ENCODE peak calls at places on chromosome X, in five cellular contexts. One of them, this sample, is unnamed.

GRCh38 chrX:113384628-113385027 is 544.0 kb upstream of the AMOT start:
- DNase-seq in stomach: no peak
- DNase-seq in H9: no peak
- DNase-seq in adrenal gland: peak; percentile 43
- DNase-seq in uterus: no peak
- DNase-seq in this sample: no peak

GRCh38 chrX:19003756-19004155 is 19.8 kb upstream of the PHKA2 start:
- DNase-seq in stomach: no peak
- DNase-seq in H9: no peak
- DNase-seq in adrenal gland: no peak
- DNase-seq in uterus: no peak
- DNase-seq in this sample: no peak

GRCh38 chrX:8820910-8821527 is 19.8 kb upstream of the FAM9A start:
- DNase-seq in stomach: no peak
- DNase-seq in H9: peak; percentile 64
- DNase-seq in adrenal gland: no peak
- DNase-seq in uterus: no peak
- DNase-seq in this sample: no peak

GRCh38 chrX:119325456-119325855 is 73.7 kb upstream of the SLC25A43 start:
- DNase-seq in stomach: no peak
- DNase-seq in H9: no peak
- DNase-seq in adrenal gland: no peak
- DNase-seq in uterus: no peak
- DNase-seq in this sample: no peak

GRCh38 chrX:78517124-78517523 is 142.0 kb downstream of the RTL3 start:
- DNase-seq in stomach: no peak
- DNase-seq in H9: no peak
- DNase-seq in adrenal gland: no peak
- DNase-seq in uterus: no peak
- DNase-seq in this sample: no peak

GRCh38 chrX:78139160-78140123 is at the start of gene TAF9B:
- DNase-seq in stomach: peak; percentile 83
- DNase-seq in H9: peak; percentile 88
- DNase-seq in adrenal gland: peak; percentile 88
- DNase-seq in uterus: peak; percentile 82
- DNase-seq in this sample: peak; percentile 81

GRCh38 chrX:15616531-15616930 is 15.8 kb upstream of the ACE2 start:
- DNase-seq in stomach: no peak
- DNase-seq in H9: no peak
- DNase-seq in adrenal gland: peak; percentile 16
- DNase-seq in uterus: no peak
- DNase-seq in this sample: no peak

GRCh38 chrX:107205770-107206696 is at the start of the genes DNAAF6 and NUP62CL:
- DNase-seq in stomach: peak; percentile 61
- DNase-seq in H9: peak; percentile 91
- DNase-seq in adrenal gland: peak; percentile 83
- DNase-seq in uterus: peak; percentile 56
- DNase-seq in this sample: peak; percentile 86

GRCh38 chrX:51641421-51642021 is 22.8 kb upstream of the CENPVL3 start:
- DNase-seq in stomach: no peak
- DNase-seq in H9: peak; percentile 38
- DNase-seq in adrenal gland: peak; percentile 11
- DNase-seq in uterus: no peak
- DNase-seq in this sample: no peak

GRCh38 chrX:81779701-81780100 is 577.8 kb downstream of the SH3BGRL start:
- DNase-seq in stomach: no peak
- DNase-seq in H9: no peak
- DNase-seq in adrenal gland: no peak
- DNase-seq in uterus: no peak
- DNase-seq in this sample: no peak

GRCh38 chrX:32562261-32562660 is 649.1 kb downstream of the DMD start:
- DNase-seq in stomach: no peak
- DNase-seq in H9: no peak
- DNase-seq in adrenal gland: no peak
- DNase-seq in uterus: no peak
- DNase-seq in this sample: no peak

GRCh38 chrX:77628294-77629025 is 157.6 kb downstream of the ATRX start:
- DNase-seq in stomach: no peak
- DNase-seq in H9: no peak
- DNase-seq in adrenal gland: no peak
- DNase-seq in uterus: no peak
- DNase-seq in this sample: no peak

GRCh38 chrX:107541244-107541643 is 87.1 kb upstream of the PRPS1 start:
- DNase-seq in stomach: no peak
- DNase-seq in H9: no peak
- DNase-seq in adrenal gland: no peak
- DNase-seq in uterus: no peak
- DNase-seq in this sample: no peak

GRCh38 chrX:149145845-149146285 is 359.2 kb downstream of the IDS start:
- DNase-seq in stomach: no peak
- DNase-seq in H9: no peak
- DNase-seq in adrenal gland: no peak
- DNase-seq in uterus: no peak
- DNase-seq in this sample: no peak

GRCh38 chrX:30570505-30570904 is 7.1 kb downstream of the TASL start:
- DNase-seq in stomach: no peak
- DNase-seq in H9: no peak
- DNase-seq in adrenal gland: no peak
- DNase-seq in uterus: no peak
- DNase-seq in this sample: no peak

GRCh38 chrX:65821721-65822496 is 154.5 kb downstream of the MSN start:
- DNase-seq in stomach: no peak
- DNase-seq in H9: no peak
- DNase-seq in adrenal gland: no peak
- DNase-seq in uterus: no peak
- DNase-seq in this sample: peak; percentile 37

GRCh38 chrX:45083314-45083713 is 117.4 kb downstream of the DIPK2B start:
- DNase-seq in stomach: no peak
- DNase-seq in H9: no peak
- DNase-seq in adrenal gland: no peak
- DNase-seq in uterus: no peak
- DNase-seq in this sample: no peak

GRCh38 chrX:53445977-53446376 is 11.8 kb upstream of the HSD17B10 start:
- DNase-seq in stomach: peak; percentile 44
- DNase-seq in H9: peak; percentile 49
- DNase-seq in adrenal gland: peak; percentile 31
- DNase-seq in uterus: no peak
- DNase-seq in this sample: peak; percentile 6

GRCh38 chrX:153379971-153380581 is 21.1 kb downstream of the PNMA6E start:
- DNase-seq in stomach: no peak
- DNase-seq in H9: no peak
- DNase-seq in adrenal gland: peak; percentile 84
- DNase-seq in uterus: no peak
- DNase-seq in this sample: peak; percentile 41

GRCh38 chrX:148567229-148567628 is 66.8 kb downstream of the AFF2 start:
- DNase-seq in stomach: no peak
- DNase-seq in H9: no peak
- DNase-seq in adrenal gland: no peak
- DNase-seq in uterus: no peak
- DNase-seq in this sample: no peak

GRCh38 chrX:96791559-96791958 is 92.1 kb upstream of the RPA4 start:
- DNase-seq in stomach: no peak
- DNase-seq in H9: no peak
- DNase-seq in adrenal gland: no peak
- DNase-seq in uterus: no peak
- DNase-seq in this sample: no peak

GRCh38 chrX:44462851-44463250 is 79.8 kb downstream of the FUNDC1 start:
- DNase-seq in stomach: no peak
- DNase-seq in H9: no peak
- DNase-seq in adrenal gland: no peak
- DNase-seq in uterus: no peak
- DNase-seq in this sample: peak; percentile 54

GRCh38 chrX:48617542-48618340 is 20.4 kb downstream of the WDR13 start:
- DNase-seq in stomach: no peak
- DNase-seq in H9: no peak
- DNase-seq in adrenal gland: peak; percentile 48
- DNase-seq in uterus: no peak
- DNase-seq in this sample: no peak

GRCh38 chrX:17453791-17454190 is 78.8 kb downstream of the NHS start:
- DNase-seq in stomach: no peak
- DNase-seq in H9: no peak
- DNase-seq in adrenal gland: no peak
- DNase-seq in uterus: no peak
- DNase-seq in this sample: no peak

GRCh38 chrX:10939384-10939783 is 171.7 kb upstream of the HCCS start:
- DNase-seq in stomach: no peak
- DNase-seq in H9: no peak
- DNase-seq in adrenal gland: no peak
- DNase-seq in uterus: no peak
- DNase-seq in this sample: no peak

GRCh38 chrX:143340190-143340589 is 177.1 kb downstream of the SPANXN3 start:
- DNase-seq in stomach: no peak
- DNase-seq in H9: no peak
- DNase-seq in adrenal gland: no peak
- DNase-seq in uterus: no peak
- DNase-seq in this sample: no peak

GRCh38 chrX:3204606-3205005 is 141.8 kb downstream of the MXRA5 start:
- DNase-seq in stomach: no peak
- DNase-seq in H9: no peak
- DNase-seq in adrenal gland: no peak
- DNase-seq in uterus: no peak
- DNase-seq in this sample: no peak

GRCh38 chrX:118502121-118502794 is 6.6 kb downstream of the DOCK11 start:
- DNase-seq in stomach: no peak
- DNase-seq in H9: no peak
- DNase-seq in adrenal gland: no peak
- DNase-seq in uterus: no peak
- DNase-seq in this sample: no peak

DNA sequence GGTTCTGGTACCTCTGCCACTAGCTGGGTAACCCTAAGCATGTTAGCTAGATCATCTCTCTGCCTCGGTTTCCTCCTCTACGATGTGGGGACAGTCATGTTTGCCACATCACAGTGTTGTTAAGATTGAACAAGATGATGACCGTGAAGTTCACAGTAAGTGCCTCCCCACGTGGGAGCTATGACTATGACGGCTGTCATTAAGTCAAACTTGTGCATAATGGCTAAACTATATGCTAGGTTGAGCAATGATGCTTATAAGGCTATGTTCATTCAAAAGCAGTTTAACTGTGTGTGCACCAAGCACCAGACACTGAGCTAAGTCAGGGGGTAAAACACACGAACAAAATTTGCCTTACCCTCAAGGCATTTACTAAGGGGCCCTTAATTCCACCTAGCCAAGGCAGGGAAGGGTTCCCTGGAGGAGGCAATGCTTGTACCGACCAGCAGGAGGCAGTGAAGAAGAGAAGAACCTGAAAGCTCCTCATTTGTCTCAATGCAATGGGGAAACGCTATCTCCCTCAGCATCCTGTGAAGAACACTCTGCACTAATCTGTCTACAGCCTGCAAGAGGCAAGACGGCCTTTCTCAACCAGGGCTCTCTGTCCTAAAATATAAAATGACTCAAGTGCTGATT is 52.9 kb downstream of the MAP7D2 start:
- DNase-seq in stomach: no peak
- DNase-seq in H9: no peak
- DNase-seq in adrenal gland: no peak
- DNase-seq in uterus: no peak
- DNase-seq in this sample: no peak
- TF ChIP-seq CTCF in stomach: no peak
- TF ChIP-seq CTCF in H9: peak; percentile 55
- TF ChIP-seq CTCF in adrenal gland: no peak
- TF ChIP-seq CTCF in uterus: no peak
- TF ChIP-seq CTCF in this sample: no peak

DNA sequence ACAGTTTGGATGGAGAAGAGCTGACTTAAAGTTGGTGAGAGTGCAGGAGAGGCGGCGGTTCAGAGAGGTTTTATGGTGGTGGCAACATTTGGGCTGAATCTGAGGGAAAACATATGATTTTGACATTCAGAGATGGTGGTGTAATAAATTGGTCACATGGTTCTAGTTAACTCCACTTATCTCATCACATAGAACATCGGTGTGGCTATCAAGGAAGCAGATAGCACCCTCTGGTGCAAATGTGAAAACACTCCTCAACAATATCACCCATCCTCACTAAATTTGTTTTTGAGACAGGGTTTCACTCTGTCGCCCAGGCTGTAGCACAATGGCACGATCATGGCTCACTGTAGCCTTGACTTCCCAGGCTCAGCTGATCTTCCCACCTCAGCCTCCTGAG is 28.8 kb downstream of the SUPT20HL2 start:
- DNase-seq in stomach: no peak
- DNase-seq in H9: no peak
- DNase-seq in adrenal gland: no peak
- DNase-seq in uterus: no peak
- DNase-seq in this sample: no peak
- TF ChIP-seq CTCF in stomach: no peak
- TF ChIP-seq CTCF in H9: no peak
- TF ChIP-seq CTCF in adrenal gland: no peak
- TF ChIP-seq CTCF in uterus: no peak
- TF ChIP-seq CTCF in this sample: no peak

GRCh38 chrX:1075156-1075555 is 137.3 kb downstream of the CRLF2 start:
- DNase-seq in stomach: no peak
- DNase-seq in H9: no peak
- DNase-seq in adrenal gland: no peak
- DNase-seq in uterus: no peak
- DNase-seq in this sample: no peak

GRCh38 chrX:1074755-1075154 is 137.7 kb downstream of the CRLF2 start:
- DNase-seq in stomach: no peak
- DNase-seq in H9: no peak
- DNase-seq in adrenal gland: no peak
- DNase-seq in uterus: no peak
- DNase-seq in this sample: no peak

GRCh38 chrX:1072637-1073377 is 139.6 kb downstream of the CRLF2 start:
- DNase-seq in stomach: no peak
- DNase-seq in H9: peak; percentile 49
- DNase-seq in adrenal gland: no peak
- DNase-seq in uterus: no peak
- DNase-seq in this sample: no peak

GRCh38 chrX:1074172-1074571 is 138.3 kb downstream of the CRLF2 start:
- DNase-seq in stomach: no peak
- DNase-seq in H9: no peak
- DNase-seq in adrenal gland: no peak
- DNase-seq in uterus: no peak
- DNase-seq in this sample: no peak

DNA sequence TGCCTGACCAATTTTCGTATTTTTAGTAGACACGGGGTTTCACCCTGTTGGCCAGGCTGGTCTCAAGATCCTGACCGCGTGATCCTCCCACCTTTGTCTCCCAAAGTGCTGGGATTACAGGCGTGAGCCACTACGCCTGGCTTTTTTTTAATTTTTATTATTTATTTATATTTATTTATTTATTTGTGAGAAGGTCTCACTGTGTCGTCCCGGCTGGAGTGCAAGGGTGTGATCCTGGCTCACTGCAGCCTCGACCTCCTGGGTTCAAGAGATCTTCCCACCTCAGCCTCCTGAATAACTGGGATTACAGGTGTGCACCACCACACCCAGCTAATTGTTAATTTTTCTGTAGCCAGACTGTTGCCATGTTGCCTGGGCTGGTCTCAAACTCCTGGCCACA is 141.1 kb downstream of the CRLF2 start:
- DNase-seq in stomach: no peak
- DNase-seq in H9: no peak
- DNase-seq in adrenal gland: no peak
- DNase-seq in uterus: no peak
- DNase-seq in this sample: no peak
- TF ChIP-seq CTCF in stomach: no peak
- TF ChIP-seq CTCF in H9: no peak
- TF ChIP-seq CTCF in adrenal gland: no peak
- TF ChIP-seq CTCF in uterus: no peak
- TF ChIP-seq CTCF in this sample: no peak

GRCh38 chrX:49972313-49972712 is 49.9 kb downstream of the CLCN5 start:
- DNase-seq in stomach: no peak
- DNase-seq in H9: no peak
- DNase-seq in adrenal gland: no peak
- DNase-seq in uterus: no peak
- DNase-seq in this sample: no peak

GRCh38 chrX:49970699-49971098 is 48.3 kb downstream of the CLCN5 start:
- DNase-seq in stomach: no peak
- DNase-seq in H9: no peak
- DNase-seq in adrenal gland: no peak
- DNase-seq in uterus: no peak
- DNase-seq in this sample: no peak
- TF ChIP-seq CTCF in stomach: no peak
- TF ChIP-seq CTCF in H9: no peak
- TF ChIP-seq CTCF in adrenal gland: no peak
- TF ChIP-seq CTCF in uterus: no peak
- TF ChIP-seq CTCF in this sample: no peak

This sample was measured in thyroid gland.